ENCODE peak calls at places on chromosome 21, in five cellular contexts. B, C, W, N and U are unnamed samples.

GRCh38 chr21:35614412-35614901 is 445.9 kb downstream of the SETD4 start:
- DNase-seq in B (no peak), C (no peak), W (no peak), N (no peak), U (peak; percentile 67)

GRCh38 chr21:35325953-35326352 is 276.9 kb upstream of the RUNX1 start:
- DNase-seq in B (no peak), C (no peak), W (no peak), N (no peak), U (no peak)

GRCh38 chr21:33828083-33828482 is 87.5 kb downstream of the ATP5PO start:
- DNase-seq in B (no peak), C (no peak), W (no peak), N (no peak), U (peak; percentile 75)

GRCh38 chr21:33240404-33240803 is 10.7 kb downstream of the IFNAR2 start:
- DNase-seq in B (no peak), C (no peak), W (no peak), N (no peak), U (no peak)

GRCh38 chr21:42852925-42853570 is 26.3 kb downstream of the WDR4 start:
- DNase-seq in B (no peak), C (no peak), W (no peak), N (no peak), U (no peak)

GRCh38 chr21:38136201-38136600 is 120.6 kb upstream of the KCNJ15 start:
- DNase-seq in B (no peak), C (no peak), W (no peak), N (no peak), U (peak; percentile 63)

GRCh38 chr21:46124083-46124925 is 26.4 kb downstream of the COL6A2 start:
- DNase-seq in B (no peak), C (no peak), W (peak; percentile 3), N (no peak), U (no peak)

GRCh38 chr21:36773111-36773510 is 74.2 kb downstream of the SIM2 start:
- DNase-seq in B (no peak), C (no peak), W (no peak), N (peak; percentile 31), U (peak; percentile 87)

GRCh38 chr21:15071012-15071411 is 6.2 kb upstream of the NRIP1 start:
- DNase-seq in B (no peak), C (no peak), W (no peak), N (no peak), U (no peak)

GRCh38 chr21:37758997-37759396 is 157.3 kb downstream of the KCNJ6 start:
- DNase-seq in B (peak; percentile 64), C (peak; percentile 47), W (no peak), N (peak; percentile 81), U (peak; percentile 14)

GRCh38 chr21:32516729-32517649 is 68.3 kb downstream of the TCP10L start:
- DNase-seq in B (no peak), C (no peak), W (no peak), N (no peak), U (peak; percentile 99)

GRCh38 chr21:45543710-45544448 is 1.6 kb upstream of the SLC19A1 start:
- DNase-seq in B (no peak), C (no peak), W (no peak), N (no peak), U (no peak)

GRCh38 chr21:38229260-38229877 is 27.4 kb upstream of the KCNJ15 start:
- DNase-seq in B (no peak), C (no peak), W (no peak), N (no peak), U (no peak)

GRCh38 chr21:44866780-44867179 is 6.7 kb downstream of the PTTG1IP start:
- DNase-seq in B (no peak), C (no peak), W (no peak), N (peak; percentile 42), U (peak; percentile 51)

GRCh38 chr21:36535618-36536241 is 55.8 kb upstream of the CLDN14 start:
- DNase-seq in B (no peak), C (no peak), W (no peak), N (no peak), U (no peak)